ENCODE peak calls at places on chromosomes 3 and 15, in ten cellular contexts. N, B, S, M, L, X, Q, A, R and P are unnamed samples.

GRCh38 chr3:15629860-15630597 is 28.5 kb downstream of the BTD start:
- DNase-seq in Q (peak; percentile 82), B (peak; percentile 44), S (peak; percentile 63), L (peak; percentile 88), N (peak; percentile 90), X (no peak), A (peak; percentile 69), M (peak; percentile 69), R (no peak), P (peak; percentile 89)

GRCh38 chr3:46461971-46462910 is 2.5 kb downstream of the LTF start:
- DNase-seq in M (no peak), L (peak; percentile 54), S (no peak), X (no peak), R (no peak), N (no peak), A (no peak), B (no peak), Q (no peak), P (peak; percentile 41)

GRCh38 chr15:36334059-36334458 is 245.4 kb upstream of the CDIN1 start:
- DNase-seq in S (no peak), M (no peak), X (no peak), N (peak; percentile 78), L (peak; percentile 62), A (no peak), B (no peak), Q (peak; percentile 36), R (no peak), P (no peak)

GRCh38 chr15:66654718-66655375 is 47.2 kb upstream of the SMAD6 start:
- DNase-seq in N (no peak), L (no peak), Q (no peak), M (no peak), B (no peak), X (no peak), A (peak; percentile 27), S (no peak), R (no peak), P (no peak)

GRCh38 chr15:66842710-66843441 is 140.8 kb downstream of the SMAD6 start:
- DNase-seq in X (no peak), A (no peak), L (peak; percentile 63), S (no peak), N (peak; percentile 73), B (no peak), R (no peak), Q (peak; percentile 84), M (no peak), P (peak; percentile 76)

GRCh38 chr3:76405196-76405595 is 619.8 kb upstream of the ZNF717 start:
- DNase-seq in M (no peak), L (peak; percentile 73), X (no peak), S (peak; percentile 55), N (peak; percentile 81), R (no peak), A (no peak), B (no peak), Q (no peak), P (no peak)

GRCh38 chr15:64348455-64348854 is 7.5 kb downstream of the CSNK1G1 start:
- DNase-seq in Q (peak; percentile 23), B (no peak), R (no peak), X (no peak), S (no peak), M (no peak), L (peak; percentile 56), N (no peak), A (no peak), P (no peak)

GRCh38 chr3:48408823-48409281 is 21.0 kb downstream of the PLXNB1 start:
- DNase-seq in N (no peak), A (no peak), R (no peak), X (peak; percentile 5), Q (no peak), L (no peak), M (no peak), B (no peak), S (no peak), P (no peak)

GRCh38 chr3:169344465-169344864 is 319.0 kb downstream of the MECOM start:
- DNase-seq in L (peak; percentile 28), R (no peak), S (peak; percentile 28), Q (no peak), N (peak; percentile 31), M (no peak), X (no peak), B (no peak), A (no peak), P (no peak)

GRCh38 chr3:132838477-132838876 is 116.3 kb upstream of the NPHP3 start:
- DNase-seq in S (no peak), Q (no peak), L (no peak), M (no peak), R (no peak), X (no peak), N (no peak), A (no peak), B (no peak), P (no peak)

GRCh38 chr3:11548721-11549131 is 95.0 kb downstream of the VGLL4 start:
- DNase-seq in A (no peak), B (no peak), S (no peak), R (no peak), N (peak; percentile 93), X (no peak), M (no peak), L (peak; percentile 80), Q (peak; percentile 70), P (peak; percentile 51)

GRCh38 chr3:115086379-115086778 is 60.7 kb downstream of the ZBTB20 start:
- DNase-seq in Q (no peak), S (no peak), B (no peak), A (no peak), X (no peak), N (no peak), R (no peak), M (no peak), L (no peak), P (no peak)

GRCh38 chr3:160016972-160017371 is 28.3 kb downstream of the IL12A start:
- DNase-seq in R (no peak), A (no peak), B (no peak), L (peak; percentile 82), X (no peak), Q (peak; percentile 68), N (peak; percentile 74), M (no peak), S (no peak), P (peak; percentile 87)

GRCh38 chr15:99404454-99404853 is 153.2 kb downstream of the LRRC28 start:
- DNase-seq in Q (no peak), N (no peak), S (no peak), B (no peak), A (no peak), R (no peak), X (no peak), M (no peak), L (no peak), P (no peak)

GRCh38 chr3:54538346-54538745 is 389.5 kb downstream of the LRTM1 start:
- DNase-seq in R (no peak), Q (no peak), S (no peak), A (no peak), N (no peak), X (no peak), M (no peak), L (no peak), B (no peak), P (no peak)

GRCh38 chr3:180743813-180744212 is 64.5 kb upstream of the CCDC39 start:
- DNase-seq in X (no peak), M (no peak), L (no peak), R (no peak), N (no peak), A (no peak), S (no peak), B (no peak), Q (no peak), P (no peak)

GRCh38 chr3:55540579-55540978 is 53.5 kb upstream of the WNT5A start:
- DNase-seq in S (no peak), N (no peak), M (no peak), B (no peak), R (no peak), A (no peak), X (no peak), L (no peak), Q (no peak), P (no peak)

GRCh38 chr3:163043074-163043473 is 1546.5 kb downstream of the OTOL1 start:
- DNase-seq in A (no peak), M (no peak), N (peak; percentile 41), X (no peak), B (peak; percentile 19), R (no peak), L (no peak), S (no peak), Q (no peak), P (peak; percentile 21)

GRCh38 chr3:195102609-195103467 is 168.1 kb downstream of the XXYLT1 start:
- DNase-seq in L (peak; percentile 90), A (no peak), S (peak; percentile 89), M (no peak), R (no peak), B (peak; percentile 29), Q (peak; percentile 88), N (peak; percentile 96), X (no peak), P (peak; percentile 54)

GRCh38 chr15:48582472-48583235 is 62.9 kb downstream of the FBN1 start:
- DNase-seq in M (no peak), S (no peak), R (no peak), L (peak; percentile 81), N (peak; percentile 59), A (no peak), X (no peak), B (no peak), Q (peak; percentile 33), P (peak; percentile 83)

GRCh38 chr15:40217166-40217785 is 21.6 kb upstream of the PAK6 start:
- DNase-seq in X (peak; percentile 36), L (peak; percentile 49), Q (peak; percentile 56), S (peak; percentile 20), A (peak; percentile 38), N (peak; percentile 51), M (peak; percentile 68), B (peak; percentile 63), R (no peak), P (peak; percentile 83)